ENCODE peak calls at places on chromosome 19, in ten cellular contexts. Q is tibial artery; K is neural progenitor cell; Z is effector memory CD4-positive, alpha-beta T cell; B is CD8-positive, alpha-beta T cell; M is AG04450; G is neuronal stem cell; W is left ventricle myocardium inferior; I is psoas muscle; T is CD4-positive, alpha-beta T cell. A is an unnamed sample.

GRCh38 chr19:18279266-18279515 is 2.2 kb downstream of the JUND start:
- DNase-seq in M (no peak), B (no peak), T (no peak), W (no peak), K (no peak), Z (no peak), I (no peak), G (no peak), Q (no peak), A (no peak)

GRCh38 chr19:32676186-32676894 is 692 bp downstream of the RGS9BP start:
- DNase-seq in B (no peak), Z (no peak), I (no peak), W (no peak), K (peak), G (peak), M (no peak), T (no peak), Q (no peak), A (no peak)

GRCh38 chr19:2271516-2272103 is 10.4 kb downstream of the PEAK3 start:
- DNase-seq in K (peak), Z (no peak), G (no peak), Q (no peak), W (no peak), B (no peak), M (no peak), I (peak), T (no peak), A (no peak)

GRCh38 chr19:29878973-29879654 is 62.9 kb upstream of the URI1 start:
- DNase-seq in Z (no peak), G (no peak), B (no peak), Q (peak), W (no peak), M (no peak), K (peak), I (no peak), T (no peak), A (no peak)

GRCh38 chr19:23002690-23003422 is at the start of gene ZNF728:
- DNase-seq in B (no peak), T (no peak), Z (no peak), M (no peak), K (no peak), G (no peak), I (peak), W (peak), Q (peak), A (no peak)

GRCh38 chr19:54469496-54469934 is 3.6 kb downstream of the CDC42EP5 start:
- DNase-seq in M (no peak), B (no peak), T (no peak), Z (no peak), I (peak), Q (no peak), W (peak), G (no peak), K (no peak), A (no peak)

GRCh38 chr19:18044825-18045304 is 36.9 kb downstream of the ARRDC2 start:
- DNase-seq in Z (peak), I (peak), K (peak), W (peak), M (no peak), G (no peak), Q (peak), T (peak), B (peak), A (no peak)

GRCh38 chr19:12757544-12758274 is 6.1 kb downstream of the BEST2 start:
- DNase-seq in K (peak), B (peak), W (peak), G (peak), M (no peak), I (peak), Q (peak), T (peak), Z (peak), A (no peak)

GRCh38 chr19:30703645-30704044 is 331.5 kb downstream of the ZNF536 start:
- DNase-seq in G (no peak), K (no peak), W (no peak), Q (no peak), T (no peak), Z (no peak), I (no peak), M (no peak), B (no peak), A (no peak)

GRCh38 chr19:53977429-53977990 is 13.9 kb upstream of the CACNG6 start:
- DNase-seq in M (peak), I (peak), T (peak), K (peak), Z (peak), Q (peak), W (peak), B (peak), G (peak), A (peak)

GRCh38 chr19:55697069-55697440 is 22.0 kb downstream of the EPN1 start:
- DNase-seq in W (no peak), M (no peak), Z (no peak), B (no peak), K (no peak), I (no peak), G (no peak), T (no peak), Q (peak), A (no peak)

GRCh38 chr19:55694656-55695491 is 19.8 kb downstream of the EPN1 start:
- DNase-seq in I (no peak), W (peak), T (no peak), K (no peak), M (no peak), G (no peak), Q (peak), B (no peak), Z (no peak), A (no peak)

GRCh38 chr19:55695511-55696290 is 20.7 kb downstream of the EPN1 start:
- DNase-seq in I (no peak), T (no peak), Q (peak), B (no peak), W (peak), G (no peak), K (no peak), M (no peak), Z (no peak), A (no peak)

GRCh38 chr19:55697698-55698097 is 22.7 kb downstream of the EPN1 start:
- DNase-seq in Q (peak), G (no peak), K (no peak), W (no peak), I (no peak), B (no peak), T (no peak), Z (no peak), M (no peak), A (no peak)

GRCh38 chr19:55696301-55697068 is 21.5 kb downstream of the EPN1 start:
- DNase-seq in G (no peak), Q (peak), K (no peak), I (no peak), M (no peak), B (no peak), T (no peak), Z (no peak), W (peak), A (no peak)
- H3K27ac ChIP-seq in G (no peak), Q (no peak), K (no peak), I (no peak), M (no peak), B (no peak), T (no peak), Z (no peak), W (no peak), A (no peak)

DNA sequence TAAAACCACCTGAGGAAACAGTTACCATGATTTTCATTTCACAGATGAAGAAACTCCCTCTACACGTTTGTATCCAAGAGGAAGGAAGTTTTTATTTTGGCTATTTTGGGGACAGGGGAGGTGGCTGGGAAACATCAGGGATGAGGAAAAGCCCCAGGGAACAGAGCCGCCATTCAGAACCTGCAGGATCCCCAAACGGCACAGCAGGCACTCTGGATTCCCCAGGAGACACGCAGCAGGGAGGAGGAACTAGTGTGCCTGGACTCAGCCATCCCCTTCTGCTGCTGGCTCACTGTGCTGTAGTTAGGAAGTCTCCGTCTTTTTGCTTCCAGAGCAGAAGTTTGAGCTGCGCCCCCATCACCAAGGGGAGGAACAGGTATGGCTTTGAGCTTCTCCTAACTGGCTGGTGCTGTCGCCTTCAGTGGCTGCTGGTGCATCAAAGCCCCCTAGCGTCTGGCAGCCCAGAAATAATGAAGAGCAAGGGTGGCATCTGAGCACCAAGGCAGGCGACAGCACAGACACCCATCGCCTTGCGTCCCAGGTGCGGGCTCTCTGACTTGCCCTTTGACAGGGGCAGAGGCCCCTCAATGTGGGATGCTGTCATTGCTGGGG is 4.2 kb downstream of the NAPA start:
- DNase-seq in W (no peak), Z (no peak), K (no peak), Q (no peak), B (no peak), I (no peak), G (no peak), T (no peak), M (no peak), A (no peak)
- H3K27ac ChIP-seq in W (peak), Z (no peak), K (no peak), Q (peak), B (no peak), I (peak), G (no peak), T (no peak), M (no peak), A (peak)

GRCh38 chr19:16366433-16367268 is 42.0 kb downstream of the KLF2 start:
- DNase-seq in T (no peak), I (no peak), M (no peak), Q (no peak), W (no peak), B (peak), G (no peak), Z (no peak), K (no peak), A (no peak)
- H3K27ac ChIP-seq in T (peak), I (peak), M (no peak), Q (no peak), W (peak), B (peak), G (no peak), Z (peak), K (no peak), A (no peak)

DNA sequence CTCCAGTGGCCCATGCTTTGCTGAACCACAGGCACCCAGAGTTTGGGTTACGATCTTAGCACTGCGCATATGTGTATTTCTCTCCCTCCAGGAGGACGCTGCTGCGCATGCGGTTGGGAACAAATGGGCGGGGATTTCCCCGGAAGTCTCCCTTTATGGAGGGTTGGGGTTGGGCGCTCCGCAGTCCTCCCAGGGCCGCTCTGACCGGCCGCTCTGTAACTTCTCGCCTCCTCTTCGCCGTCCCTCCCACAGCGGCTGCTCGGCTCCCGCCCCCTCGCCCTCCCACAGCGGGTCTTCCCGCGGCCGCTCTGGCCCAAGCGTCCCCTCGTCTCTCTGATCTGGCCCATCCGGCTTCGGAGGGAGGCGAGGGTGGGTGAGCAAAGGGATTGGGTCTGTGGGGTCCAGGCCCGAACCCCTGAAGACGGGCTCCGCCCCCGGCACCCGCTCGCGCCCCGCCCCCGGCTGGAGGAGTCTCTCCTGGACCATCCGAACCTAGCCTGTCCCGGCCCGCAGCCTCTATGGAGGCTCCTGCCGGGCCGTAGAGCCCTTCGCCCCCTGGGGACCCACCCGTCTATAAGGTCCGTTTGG is at the start of gene MEGF8:
- DNase-seq in I (peak), Q (peak), Z (peak), K (peak), B (peak), W (peak), M (peak), T (peak), G (peak), A (peak)
- H3K27ac ChIP-seq in I (peak), Q (peak), Z (peak), K (no peak), B (peak), W (peak), M (no peak), T (peak), G (no peak), A (peak)

GRCh38 chr19:4052993-4053422 is 13.7 kb downstream of the ZBTB7A start:
- DNase-seq in G (no peak), Z (no peak), M (no peak), I (no peak), W (no peak), Q (no peak), T (no peak), B (no peak), K (no peak), A (no peak)
- H3K27ac ChIP-seq in G (no peak), Z (no peak), M (peak), I (peak), W (peak), Q (peak), T (no peak), B (no peak), K (no peak), A (peak)

DNA sequence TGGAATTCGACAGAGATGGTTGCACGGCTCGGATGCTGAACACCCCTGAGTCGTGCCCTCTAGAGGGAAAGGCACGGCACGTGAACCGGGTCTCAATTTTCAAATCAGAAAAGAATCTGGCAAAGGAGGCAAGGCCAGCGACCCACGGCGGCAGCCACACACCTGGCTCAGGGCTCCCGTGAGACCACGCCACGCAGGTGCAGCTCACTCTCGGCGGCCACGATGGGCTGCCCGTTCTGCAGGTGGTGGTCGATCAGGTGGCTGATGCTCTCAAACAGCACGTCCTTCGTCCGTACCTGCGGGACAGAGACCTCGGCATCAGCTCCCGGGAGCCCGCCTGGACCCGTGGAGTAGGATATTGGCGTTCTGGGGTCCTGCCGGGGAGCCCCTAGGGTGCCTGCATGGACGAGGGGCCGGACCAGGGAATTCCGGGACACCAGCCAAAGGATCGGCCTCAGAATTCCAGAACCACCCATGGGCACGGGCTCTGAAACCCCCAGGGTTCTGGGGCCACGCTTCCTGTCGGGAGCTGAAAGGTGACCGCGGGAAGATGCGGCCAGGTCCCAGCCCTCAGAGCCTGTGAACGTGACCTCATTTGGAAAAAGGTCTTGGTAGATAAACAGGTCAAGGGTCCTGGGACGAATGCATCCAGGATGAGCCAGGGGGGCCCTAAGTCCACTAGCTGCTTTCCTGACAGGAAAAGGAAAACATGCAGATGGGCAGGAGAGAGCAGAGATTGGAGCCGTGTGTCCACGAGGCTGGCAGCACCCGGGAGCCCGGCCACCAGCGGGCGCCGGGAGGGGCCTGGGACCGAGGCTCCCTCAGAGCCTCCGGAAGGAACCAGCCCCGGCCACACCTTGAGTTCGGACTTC is 10.1 kb upstream of the C2CD4C start:
- DNase-seq in I (no peak), T (no peak), Z (no peak), W (peak), K (no peak), M (no peak), B (no peak), Q (no peak), G (no peak), A (no peak)
- H3K27ac ChIP-seq in I (no peak), T (no peak), Z (no peak), W (peak), K (no peak), M (no peak), B (no peak), Q (no peak), G (peak), A (no peak)

GRCh38 chr19:39083983-39084731 is at the start of gene ACP7:
- DNase-seq in K (peak), G (no peak), T (peak), Z (no peak), M (no peak), I (no peak), Q (no peak), B (peak), W (no peak), A (no peak)

GRCh38 chr19:39084732-39085080 is 538 bp downstream of the ACP7 start:
- DNase-seq in T (no peak), Q (no peak), I (no peak), K (peak), G (no peak), Z (no peak), W (no peak), M (no peak), B (no peak), A (no peak)

GRCh38 chr19:39082745-39083598 is 1.2 kb upstream of the ACP7 start:
- DNase-seq in M (no peak), B (no peak), I (no peak), K (no peak), T (no peak), Q (no peak), Z (no peak), G (no peak), W (no peak), A (no peak)

GRCh38 chr19:39082167-39082566 is 2.0 kb upstream of the ACP7 start:
- DNase-seq in Z (no peak), I (no peak), Q (no peak), G (no peak), B (no peak), W (no peak), K (no peak), M (no peak), T (no peak), A (no peak)

GRCh38 chr19:39083599-39083982 is 577 bp upstream of the ACP7 start:
- DNase-seq in G (no peak), Q (no peak), Z (no peak), W (no peak), B (no peak), T (no peak), K (no peak), I (no peak), M (no peak), A (no peak)
- H3K27ac ChIP-seq in G (no peak), Q (no peak), Z (no peak), W (no peak), B (no peak), T (no peak), K (no peak), I (no peak), M (no peak), A (peak)